ENCODE peak calls at places on chromosomes 6 and 20, in four cellular contexts. One of them, this sample, is unnamed.

GRCh38 chr6:18317850-18318249 is 53.5 kb upstream of the DEK start:
- DNase-seq in lower leg skin: no peak
- DNase-seq in upper lobe of right lung: no peak
- DNase-seq in body of pancreas: no peak
- DNase-seq in this sample: no peak

GRCh38 chr20:38926934-38927616 is 858 bp downstream of the FAM83D start:
- DNase-seq in lower leg skin: no peak
- DNase-seq in upper lobe of right lung: no peak
- DNase-seq in body of pancreas: no peak
- DNase-seq in this sample: no peak

GRCh38 chr6:99225172-99225571 is 124.3 kb downstream of the FAXC start:
- DNase-seq in lower leg skin: no peak
- DNase-seq in upper lobe of right lung: no peak
- DNase-seq in body of pancreas: no peak
- DNase-seq in this sample: no peak

GRCh38 chr6:44528716-44529115 is 141.2 kb downstream of the CDC5L start:
- DNase-seq in lower leg skin: no peak
- DNase-seq in upper lobe of right lung: no peak
- DNase-seq in body of pancreas: no peak
- DNase-seq in this sample: no peak

GRCh38 chr6:24927234-24927955 is 8.4 kb downstream of the RIPOR2 start:
- DNase-seq in lower leg skin: no peak
- DNase-seq in upper lobe of right lung: no peak
- DNase-seq in body of pancreas: no peak
- DNase-seq in this sample: no peak

GRCh38 chr20:58131111-58131510 is 97.3 kb downstream of the ANKRD60 start:
- DNase-seq in lower leg skin: peak
- DNase-seq in upper lobe of right lung: no peak
- DNase-seq in body of pancreas: no peak
- DNase-seq in this sample: no peak

GRCh38 chr6:158518196-158519127 is 41.4 kb upstream of the TMEM181 start:
- DNase-seq in lower leg skin: peak
- DNase-seq in upper lobe of right lung: no peak
- DNase-seq in body of pancreas: peak
- DNase-seq in this sample: peak

GRCh38 chr6:25788305-25788922 is 33.9 kb downstream of the SLC17A4 start:
- DNase-seq in lower leg skin: no peak
- DNase-seq in upper lobe of right lung: no peak
- DNase-seq in body of pancreas: peak
- DNase-seq in this sample: peak

GRCh38 chr6:6987749-6988148 is 120.0 kb upstream of the RREB1 start:
- DNase-seq in lower leg skin: no peak
- DNase-seq in upper lobe of right lung: no peak
- DNase-seq in body of pancreas: no peak
- DNase-seq in this sample: no peak

GRCh38 chr6:151762817-151763216 is 44.7 kb upstream of the ESR1 start:
- DNase-seq in lower leg skin: no peak
- DNase-seq in upper lobe of right lung: no peak
- DNase-seq in body of pancreas: no peak
- DNase-seq in this sample: no peak

GRCh38 chr20:11094711-11095110 is 420.9 kb upstream of the JAG1 start:
- DNase-seq in lower leg skin: no peak
- DNase-seq in upper lobe of right lung: no peak
- DNase-seq in body of pancreas: no peak
- DNase-seq in this sample: no peak

GRCh38 chr20:11094196-11094595 is 420.4 kb upstream of the JAG1 start:
- DNase-seq in lower leg skin: no peak
- DNase-seq in upper lobe of right lung: no peak
- DNase-seq in body of pancreas: no peak
- DNase-seq in this sample: no peak

GRCh38 chr20:11101696-11102095 is 427.9 kb upstream of the JAG1 start:
- DNase-seq in lower leg skin: no peak
- DNase-seq in upper lobe of right lung: no peak
- DNase-seq in body of pancreas: no peak
- DNase-seq in this sample: no peak

GRCh38 chr20:11101243-11101642 is 427.4 kb upstream of the JAG1 start:
- DNase-seq in lower leg skin: no peak
- DNase-seq in upper lobe of right lung: no peak
- DNase-seq in body of pancreas: no peak
- DNase-seq in this sample: no peak

GRCh38 chr20:11098888-11099287 is 425.1 kb upstream of the JAG1 start:
- DNase-seq in lower leg skin: no peak
- DNase-seq in upper lobe of right lung: no peak
- DNase-seq in body of pancreas: no peak
- DNase-seq in this sample: no peak
- TF ChIP-seq CTCF in lower leg skin: no peak
- TF ChIP-seq CTCF in upper lobe of right lung: no peak
- TF ChIP-seq CTCF in body of pancreas: peak
- TF ChIP-seq CTCF in this sample: no peak

GRCh38 chr6:31464252-31465184 is 33.4 kb upstream of the MICB start:
- DNase-seq in lower leg skin: no peak
- DNase-seq in upper lobe of right lung: no peak
- DNase-seq in body of pancreas: no peak
- DNase-seq in this sample: no peak

GRCh38 chr6:31462964-31463940 is 34.7 kb upstream of the MICB start:
- DNase-seq in lower leg skin: peak
- DNase-seq in upper lobe of right lung: peak
- DNase-seq in body of pancreas: peak
- DNase-seq in this sample: peak

GRCh38 chr6:31466466-31466865 is 31.5 kb upstream of the MICB start:
- DNase-seq in lower leg skin: no peak
- DNase-seq in upper lobe of right lung: no peak
- DNase-seq in body of pancreas: no peak
- DNase-seq in this sample: no peak

GRCh38 chr6:31465718-31466117 is 32.2 kb upstream of the MICB start:
- DNase-seq in lower leg skin: no peak
- DNase-seq in upper lobe of right lung: no peak
- DNase-seq in body of pancreas: no peak
- DNase-seq in this sample: no peak

GRCh38 chr6:31465185-31465536 is 32.8 kb upstream of the MICB start:
- DNase-seq in lower leg skin: no peak
- DNase-seq in upper lobe of right lung: no peak
- DNase-seq in body of pancreas: no peak
- DNase-seq in this sample: no peak
- H3K4me3 ChIP-seq in lower leg skin: no peak
- H3K4me3 ChIP-seq in upper lobe of right lung: peak
- H3K4me3 ChIP-seq in body of pancreas: no peak
- H3K4me3 ChIP-seq in this sample: no peak

DNA sequence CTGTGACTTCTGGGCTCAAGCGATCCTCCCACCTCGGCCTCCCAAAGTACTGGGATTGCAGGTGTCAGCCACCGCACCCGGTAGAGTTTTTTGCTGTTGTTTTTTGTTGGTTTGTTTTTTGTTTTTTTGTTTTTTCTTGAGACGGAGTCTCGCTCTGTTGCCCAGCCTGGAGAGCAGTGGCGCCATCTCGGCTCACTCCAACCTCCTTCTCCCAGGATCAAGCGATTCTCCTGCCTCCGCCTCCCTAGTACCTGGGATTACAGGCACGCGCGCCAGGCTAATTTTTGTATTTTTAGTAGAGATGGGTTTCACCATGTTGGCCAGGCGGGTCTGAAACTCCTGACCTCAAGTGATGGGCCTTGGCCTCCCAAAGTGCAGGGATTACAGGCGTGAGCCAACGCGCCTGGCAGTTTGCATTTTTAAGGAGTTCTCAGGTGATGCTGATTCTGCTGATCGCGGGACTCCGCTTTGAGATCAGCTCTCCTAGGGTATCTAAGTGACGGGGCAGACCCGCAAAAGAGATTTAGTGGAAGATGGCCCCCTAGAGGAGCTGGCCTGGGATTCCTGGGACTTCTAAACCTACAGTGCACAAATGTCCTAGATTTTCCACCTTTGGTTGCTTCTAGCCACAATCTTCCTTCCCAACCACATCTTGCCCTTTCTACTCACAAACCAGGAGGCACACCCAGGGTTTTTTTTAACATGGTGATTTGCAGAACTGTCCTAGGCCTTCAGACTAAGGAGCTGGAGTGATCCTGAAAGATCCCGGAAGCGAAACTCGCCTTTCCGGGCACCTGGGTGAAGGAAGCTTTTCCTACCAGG is 45.2 kb downstream of the DPPA5 start:
- DNase-seq in lower leg skin: no peak
- DNase-seq in upper lobe of right lung: no peak
- DNase-seq in body of pancreas: peak
- DNase-seq in this sample: no peak
- TF ChIP-seq CTCF in lower leg skin: no peak
- TF ChIP-seq CTCF in upper lobe of right lung: no peak
- TF ChIP-seq CTCF in body of pancreas: no peak
- TF ChIP-seq CTCF in this sample: no peak

DNA sequence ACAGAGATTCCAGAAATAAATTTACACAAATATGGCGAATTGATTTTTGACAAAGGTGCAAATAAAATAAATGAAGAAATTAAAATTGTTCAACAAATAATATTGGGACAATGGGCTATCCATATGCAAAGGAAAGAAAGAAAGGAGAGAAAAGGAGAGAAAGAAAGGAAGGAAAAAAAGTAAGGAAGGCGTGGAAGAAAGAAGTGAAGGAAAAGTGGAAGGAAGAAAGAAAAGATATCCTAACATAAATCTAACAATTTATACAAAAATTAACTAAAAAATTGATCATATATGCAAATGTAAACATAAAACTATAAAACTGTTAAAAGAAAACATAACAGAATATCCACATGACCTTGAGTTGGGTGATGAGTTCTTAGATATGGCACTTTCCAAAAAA is 78.7 kb upstream of the ZNF184 start:
- DNase-seq in lower leg skin: no peak
- DNase-seq in upper lobe of right lung: no peak
- DNase-seq in body of pancreas: no peak
- DNase-seq in this sample: no peak
- H3K4me3 ChIP-seq in lower leg skin: no peak
- H3K4me3 ChIP-seq in upper lobe of right lung: no peak
- H3K4me3 ChIP-seq in body of pancreas: no peak
- H3K4me3 ChIP-seq in this sample: no peak

GRCh38 chr20:49786671-49787370 is 25.8 kb upstream of the SLC9A8 start:
- DNase-seq in lower leg skin: no peak
- DNase-seq in upper lobe of right lung: no peak
- DNase-seq in body of pancreas: no peak
- DNase-seq in this sample: no peak
- TF ChIP-seq CTCF in lower leg skin: no peak
- TF ChIP-seq CTCF in upper lobe of right lung: peak
- TF ChIP-seq CTCF in body of pancreas: no peak
- TF ChIP-seq CTCF in this sample: peak

GRCh38 chr6:135319819-135320218 is 138.7 kb downstream of the MYB start:
- DNase-seq in lower leg skin: no peak
- DNase-seq in upper lobe of right lung: no peak
- DNase-seq in body of pancreas: no peak
- DNase-seq in this sample: no peak
- H3K4me3 ChIP-seq in lower leg skin: no peak
- H3K4me3 ChIP-seq in upper lobe of right lung: no peak
- H3K4me3 ChIP-seq in body of pancreas: no peak
- H3K4me3 ChIP-seq in this sample: no peak

DNA sequence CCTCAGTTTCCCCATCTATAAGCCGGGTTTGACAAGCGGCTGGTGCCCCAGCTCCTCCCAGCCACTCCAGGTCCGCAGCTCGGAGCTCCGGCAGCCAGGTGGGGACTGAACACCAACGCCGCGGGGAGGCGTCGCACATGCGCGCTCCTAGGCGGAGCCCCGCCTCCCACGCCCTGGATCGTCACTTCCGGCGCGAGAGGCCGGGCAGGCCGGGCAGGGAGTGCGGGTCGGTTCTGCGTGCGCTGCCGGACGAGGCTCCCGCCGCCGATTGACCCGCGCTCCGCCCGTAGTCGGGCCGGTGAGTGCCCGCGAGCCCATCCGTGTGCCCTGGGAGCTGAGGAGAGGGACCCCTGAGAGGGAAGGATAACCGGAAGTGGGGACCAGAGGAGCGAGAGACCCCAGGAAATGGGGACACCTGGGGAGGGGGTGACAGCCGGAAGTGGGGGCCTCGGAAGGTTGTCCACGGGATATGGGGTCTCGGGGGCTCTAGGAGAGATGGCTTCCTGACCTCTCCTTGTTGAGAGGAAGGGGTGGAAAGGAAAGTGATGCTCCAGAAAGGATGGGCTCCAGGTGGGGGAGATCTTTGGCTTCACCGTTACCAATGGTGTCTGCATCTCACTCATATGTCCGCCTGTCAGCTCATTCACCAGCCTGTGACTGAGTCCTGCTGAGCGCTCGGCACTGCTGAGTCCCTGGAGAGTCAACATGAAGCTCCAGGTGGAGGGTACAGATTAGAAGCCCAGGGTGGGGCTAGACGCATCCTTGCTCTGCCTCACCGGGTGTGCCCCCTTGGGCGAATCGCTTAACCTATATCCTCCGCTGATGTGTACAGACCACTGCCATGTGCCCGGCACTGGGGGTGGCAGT is at the start of gene TTPAL:
- DNase-seq in lower leg skin: peak
- DNase-seq in upper lobe of right lung: peak
- DNase-seq in body of pancreas: peak
- DNase-seq in this sample: peak
- TF ChIP-seq CTCF in lower leg skin: no peak
- TF ChIP-seq CTCF in upper lobe of right lung: peak
- TF ChIP-seq CTCF in body of pancreas: peak
- TF ChIP-seq CTCF in this sample: peak

This sample was measured in LNCaP clone FGC.